ENCODE peak calls at places on chromosomes 6 and 20, in six cellular contexts. One of them, this sample, is unnamed.
A peak's percentile ranks its signal among the peaks of the same experiment; 100 is the strongest.

GRCh38 chr6:125804264-125804663 is 13.5 kb downstream of the NCOA7 start:
- DNase-seq in gastrocnemius medialis: no peak
- DNase-seq in stomach: no peak
- DNase-seq in adrenal gland: no peak
- DNase-seq in vagina: no peak
- DNase-seq in K562: no peak
- DNase-seq in this sample: no peak

GRCh38 chr6:170533792-170534191 is 19.3 kb downstream of the PSMB1 start:
- DNase-seq in gastrocnemius medialis: no peak
- DNase-seq in stomach: no peak
- DNase-seq in adrenal gland: no peak
- DNase-seq in vagina: no peak
- DNase-seq in K562: no peak
- DNase-seq in this sample: no peak

GRCh38 chr6:108755257-108756240 is 92.7 kb upstream of the ARMC2 start:
- DNase-seq in gastrocnemius medialis: no peak
- DNase-seq in stomach: no peak
- DNase-seq in adrenal gland: no peak
- DNase-seq in vagina: peak; percentile 60
- DNase-seq in K562: no peak
- DNase-seq in this sample: no peak

GRCh38 chr6:36641543-36641942 is 37.0 kb upstream of the CDKN1A start:
- DNase-seq in gastrocnemius medialis: no peak
- DNase-seq in stomach: no peak
- DNase-seq in adrenal gland: no peak
- DNase-seq in vagina: no peak
- DNase-seq in K562: no peak
- DNase-seq in this sample: no peak

GRCh38 chr20:10735195-10735949 is 61.6 kb upstream of the JAG1 start:
- DNase-seq in gastrocnemius medialis: no peak
- DNase-seq in stomach: no peak
- DNase-seq in adrenal gland: no peak
- DNase-seq in vagina: no peak
- DNase-seq in K562: no peak
- DNase-seq in this sample: no peak

GRCh38 chr6:98014791-98015201 is 731.8 kb upstream of the MMS22L start:
- DNase-seq in gastrocnemius medialis: no peak
- DNase-seq in stomach: no peak
- DNase-seq in adrenal gland: no peak
- DNase-seq in vagina: no peak
- DNase-seq in K562: no peak
- DNase-seq in this sample: no peak

GRCh38 chr20:25389381-25389857 is 1.2 kb downstream of the ABHD12 start:
- DNase-seq in gastrocnemius medialis: no peak
- DNase-seq in stomach: no peak
- DNase-seq in adrenal gland: peak; percentile 29
- DNase-seq in vagina: no peak
- DNase-seq in K562: peak; percentile 29
- DNase-seq in this sample: no peak

GRCh38 chr6:7540595-7540994 is 876 bp upstream of the DSP start:
- DNase-seq in gastrocnemius medialis: no peak
- DNase-seq in stomach: peak; percentile 43
- DNase-seq in adrenal gland: no peak
- DNase-seq in vagina: no peak
- DNase-seq in K562: no peak
- DNase-seq in this sample: no peak

GRCh38 chr6:157741321-157741720 is 81.7 kb upstream of the SNX9 start:
- DNase-seq in gastrocnemius medialis: no peak
- DNase-seq in stomach: no peak
- DNase-seq in adrenal gland: no peak
- DNase-seq in vagina: no peak
- DNase-seq in K562: no peak
- DNase-seq in this sample: no peak

GRCh38 chr6:692356-692851 is 535 bp downstream of the EXOC2 start:
- DNase-seq in gastrocnemius medialis: no peak
- DNase-seq in stomach: peak; percentile 46
- DNase-seq in adrenal gland: peak; percentile 42
- DNase-seq in vagina: no peak
- DNase-seq in K562: peak; percentile 85
- DNase-seq in this sample: no peak

GRCh38 chr20:48350291-48350988 is 477.4 kb downstream of the PREX1 start:
- DNase-seq in gastrocnemius medialis: no peak
- DNase-seq in stomach: no peak
- DNase-seq in adrenal gland: no peak
- DNase-seq in vagina: no peak
- DNase-seq in K562: peak; percentile 43
- DNase-seq in this sample: no peak

GRCh38 chr6:29827579-29828470 is at the start of gene HLA-G:
- DNase-seq in gastrocnemius medialis: no peak
- DNase-seq in stomach: no peak
- DNase-seq in adrenal gland: peak; percentile 27
- DNase-seq in vagina: peak; percentile 67
- DNase-seq in K562: no peak
- DNase-seq in this sample: no peak

GRCh38 chr6:45923831-45924391 is 91.7 kb downstream of the CLIC5 start:
- DNase-seq in gastrocnemius medialis: no peak
- DNase-seq in stomach: no peak
- DNase-seq in adrenal gland: no peak
- DNase-seq in vagina: no peak
- DNase-seq in K562: no peak
- DNase-seq in this sample: no peak

GRCh38 chr6:137725949-137726348 is 141.1 kb upstream of the TNFAIP3 start:
- DNase-seq in gastrocnemius medialis: no peak
- DNase-seq in stomach: no peak
- DNase-seq in adrenal gland: no peak
- DNase-seq in vagina: no peak
- DNase-seq in K562: no peak
- DNase-seq in this sample: no peak

GRCh38 chr6:32982702-32983492 is 14.5 kb downstream of the BRD2 start:
- DNase-seq in gastrocnemius medialis: no peak
- DNase-seq in stomach: peak; percentile 48
- DNase-seq in adrenal gland: no peak
- DNase-seq in vagina: no peak
- DNase-seq in K562: peak; percentile 25
- DNase-seq in this sample: no peak

GRCh38 chr6:25103603-25104002 is 167.8 kb upstream of the RIPOR2 start:
- DNase-seq in gastrocnemius medialis: no peak
- DNase-seq in stomach: no peak
- DNase-seq in adrenal gland: no peak
- DNase-seq in vagina: no peak
- DNase-seq in K562: no peak
- DNase-seq in this sample: no peak

GRCh38 chr6:22062807-22063408 is 233.9 kb downstream of the PRL start:
- DNase-seq in gastrocnemius medialis: no peak
- DNase-seq in stomach: no peak
- DNase-seq in adrenal gland: no peak
- DNase-seq in vagina: no peak
- DNase-seq in K562: no peak
- DNase-seq in this sample: no peak

GRCh38 chr20:21388566-21388965 is 8.8 kb downstream of the NKX2-4 start:
- DNase-seq in gastrocnemius medialis: no peak
- DNase-seq in stomach: no peak
- DNase-seq in adrenal gland: no peak
- DNase-seq in vagina: no peak
- DNase-seq in K562: no peak
- DNase-seq in this sample: no peak

GRCh38 chr6:19836799-19837510 is at the start of gene ID4:
- DNase-seq in gastrocnemius medialis: peak; percentile 89
- DNase-seq in stomach: peak; percentile 89
- DNase-seq in adrenal gland: peak; percentile 72
- DNase-seq in vagina: peak; percentile 97
- DNase-seq in K562: no peak
- DNase-seq in this sample: peak; percentile 96

GRCh38 chr6:11368760-11369159 is 136.3 kb upstream of the NEDD9 start:
- DNase-seq in gastrocnemius medialis: no peak
- DNase-seq in stomach: no peak
- DNase-seq in adrenal gland: no peak
- DNase-seq in vagina: no peak
- DNase-seq in K562: no peak
- DNase-seq in this sample: no peak

GRCh38 chr6:155310596-155310995 is 3.7 kb downstream of the TFB1M start:
- DNase-seq in gastrocnemius medialis: no peak
- DNase-seq in stomach: no peak
- DNase-seq in adrenal gland: no peak
- DNase-seq in vagina: no peak
- DNase-seq in K562: no peak
- DNase-seq in this sample: no peak

GRCh38 chr20:12311102-12311865 is 393.6 kb downstream of the BTBD3 start:
- DNase-seq in gastrocnemius medialis: no peak
- DNase-seq in stomach: no peak
- DNase-seq in adrenal gland: no peak
- DNase-seq in vagina: no peak
- DNase-seq in K562: no peak
- DNase-seq in this sample: no peak
- H3K4me1 ChIP-seq in gastrocnemius medialis: no peaks in the 10 kb centered on the region
- H3K4me1 ChIP-seq in stomach: no peaks in the 10 kb centered on the region
- H3K4me1 ChIP-seq in adrenal gland: no peaks in the 10 kb centered on the region
- H3K4me1 ChIP-seq in vagina: no peaks in the 10 kb centered on the region
- H3K4me1 ChIP-seq in K562: no peaks in the 10 kb centered on the region
- H3K4me1 ChIP-seq in this sample: no peaks in the 10 kb centered on the region

DNA sequence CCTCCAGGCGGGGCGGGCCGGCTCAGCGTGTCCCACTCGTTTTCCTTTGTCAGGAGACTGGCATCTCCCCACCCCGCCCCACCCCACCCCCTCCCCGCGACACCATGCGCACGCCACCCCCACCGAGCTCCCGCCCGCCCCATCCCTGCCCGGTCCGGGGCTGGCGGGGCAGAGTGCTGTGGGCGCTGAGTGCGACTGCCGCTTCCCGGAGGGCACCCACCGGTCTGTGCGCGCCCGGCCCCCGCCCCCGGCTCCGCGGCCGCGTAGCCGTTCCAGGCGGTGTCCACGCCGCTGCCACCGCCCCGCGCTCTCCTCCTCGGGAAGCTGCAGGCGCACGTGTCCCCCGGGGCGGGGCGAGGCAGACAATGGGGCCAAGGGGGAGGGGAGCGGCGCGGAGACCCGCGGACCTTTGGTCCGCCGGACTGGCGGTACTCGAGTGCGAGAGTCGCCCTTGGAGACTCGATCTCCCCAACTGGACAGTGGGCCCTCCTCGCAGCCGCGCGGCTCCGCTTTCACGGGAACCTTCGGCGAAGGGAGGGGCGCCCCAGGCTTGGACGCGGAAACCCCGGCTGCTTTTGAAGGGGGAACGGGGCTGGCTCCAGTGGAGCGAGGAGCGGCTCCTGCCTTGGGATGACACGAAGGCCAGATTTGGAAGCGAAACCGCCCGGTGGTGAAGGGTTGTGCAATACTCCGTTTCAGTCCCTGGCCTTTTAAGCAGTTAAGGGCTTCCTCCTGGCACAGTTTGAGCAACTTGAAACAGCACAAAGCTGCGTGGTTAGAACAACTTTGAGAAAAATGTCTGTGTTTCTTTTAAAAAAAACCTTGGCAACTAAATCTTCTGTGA is 1.1 kb upstream of the SYNCRIP start:
- DNase-seq in gastrocnemius medialis: peak; percentile 93
- DNase-seq in stomach: peak; percentile 84
- DNase-seq in adrenal gland: peak; percentile 94
- DNase-seq in vagina: peak; percentile 96
- DNase-seq in K562: peak; percentile 88
- DNase-seq in this sample: peak; percentile 93
- TF ChIP-seq POLR2A in gastrocnemius medialis: peak; percentile 80
- TF ChIP-seq POLR2A in stomach: no peak
- TF ChIP-seq POLR2A in adrenal gland: peak; percentile 90
- TF ChIP-seq POLR2A in vagina: no peak
- TF ChIP-seq POLR2A in K562: peak; percentile 74
- TF ChIP-seq POLR2A in this sample: peak; percentile 79

GRCh38 chr20:24148372-24148771 is 159.8 kb upstream of the GGTLC1 start:
- DNase-seq in gastrocnemius medialis: no peak
- DNase-seq in stomach: no peak
- DNase-seq in adrenal gland: no peak
- DNase-seq in vagina: peak; percentile 52
- DNase-seq in K562: no peak
- DNase-seq in this sample: no peak

GRCh38 chr20:24149175-24149574 is 160.6 kb upstream of the GGTLC1 start:
- DNase-seq in gastrocnemius medialis: no peak
- DNase-seq in stomach: no peak
- DNase-seq in adrenal gland: no peak
- DNase-seq in vagina: peak; percentile 52
- DNase-seq in K562: no peak
- DNase-seq in this sample: no peak

GRCh38 chr20:24147961-24148360 is 159.4 kb upstream of the GGTLC1 start:
- DNase-seq in gastrocnemius medialis: no peak
- DNase-seq in stomach: no peak
- DNase-seq in adrenal gland: no peak
- DNase-seq in vagina: peak; percentile 20
- DNase-seq in K562: no peak
- DNase-seq in this sample: no peak

GRCh38 chr20:24146231-24146634 is 157.7 kb upstream of the GGTLC1 start:
- DNase-seq in gastrocnemius medialis: no peak
- DNase-seq in stomach: no peak
- DNase-seq in adrenal gland: peak; percentile 22
- DNase-seq in vagina: no peak
- DNase-seq in K562: no peak
- DNase-seq in this sample: no peak

GRCh38 chr20:24147479-24147878 is 158.9 kb upstream of the GGTLC1 start:
- DNase-seq in gastrocnemius medialis: no peak
- DNase-seq in stomach: no peak
- DNase-seq in adrenal gland: no peak
- DNase-seq in vagina: peak; percentile 65
- DNase-seq in K562: no peak
- DNase-seq in this sample: no peak
- H3K36me3 ChIP-seq in gastrocnemius medialis: no peaks in the 10 kb centered on the region
- H3K36me3 ChIP-seq in stomach: no peaks in the 10 kb centered on the region
- H3K36me3 ChIP-seq in adrenal gland: no peaks in the 10 kb centered on the region
- H3K36me3 ChIP-seq in vagina: no peaks in the 10 kb centered on the region
- H3K36me3 ChIP-seq in K562: no peaks in the 10 kb centered on the region
- H3K36me3 ChIP-seq in this sample: no peaks in the 10 kb centered on the region

DNA sequence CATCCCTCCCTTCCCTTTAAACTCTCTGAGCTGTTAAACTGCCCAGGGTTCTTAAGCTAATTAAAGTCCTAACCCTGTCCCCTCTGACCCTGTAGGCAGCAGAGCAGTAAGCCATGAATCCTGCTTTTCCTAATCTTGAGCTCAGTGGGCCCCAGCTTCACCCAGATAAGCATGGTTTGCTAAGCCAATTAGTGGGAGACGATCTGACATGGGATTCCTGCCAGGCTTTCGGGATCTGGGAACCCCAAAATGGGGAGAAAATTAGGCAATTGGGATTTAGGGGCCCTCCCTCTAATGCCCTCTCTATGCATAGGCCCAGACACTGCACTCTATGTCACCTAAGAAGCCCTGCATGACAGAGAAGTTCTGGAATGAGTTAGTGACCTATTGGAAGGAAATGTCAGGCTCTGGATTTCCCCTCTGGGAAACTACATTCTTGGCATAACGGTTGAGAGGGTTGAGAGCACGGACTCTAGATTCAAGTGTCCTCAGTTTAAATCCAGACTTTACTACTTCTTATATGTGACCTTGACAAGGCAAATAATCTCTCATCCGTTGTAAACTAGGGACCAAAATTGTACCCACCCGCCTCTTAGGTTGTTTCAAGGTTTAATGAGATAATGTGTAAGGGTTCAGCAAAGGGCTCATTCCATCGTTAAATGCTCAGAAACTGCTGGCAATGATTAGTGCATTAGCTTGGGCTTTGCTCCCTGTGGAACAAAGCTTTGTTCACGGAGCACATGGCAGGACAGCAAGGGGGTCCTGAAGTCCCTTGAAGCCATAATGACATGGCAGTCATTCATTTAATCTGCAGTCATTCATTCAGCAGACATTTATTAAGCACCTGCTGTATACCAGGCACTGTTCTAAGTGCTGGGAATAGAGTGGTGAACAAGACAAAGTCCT is 4.8 kb downstream of the XKR7 start:
- DNase-seq in gastrocnemius medialis: no peak
- DNase-seq in stomach: no peak
- DNase-seq in adrenal gland: no peak
- DNase-seq in vagina: no peak
- DNase-seq in K562: no peak
- DNase-seq in this sample: no peak
- H3K4me1 ChIP-seq in gastrocnemius medialis: no peaks in the 10 kb centered on the region
- H3K4me1 ChIP-seq in stomach: peaks cover 5% of the 10 kb centered on the region
- H3K4me1 ChIP-seq in adrenal gland: no peaks in the 10 kb centered on the region
- H3K4me1 ChIP-seq in vagina: peaks cover 2% of the 10 kb centered on the region
- H3K4me1 ChIP-seq in K562: peaks cover 10% of the 10 kb centered on the region
- H3K4me1 ChIP-seq in this sample: no peaks in the 10 kb centered on the region

This sample was measured in uterus.